ENCODE peak calls at places on chromosome 13, in seven cellular contexts. One of them, this sample, is unnamed.
A peak's percentile ranks its signal among the peaks of the same experiment; 100 is the strongest.

GRCh38 chr13:83162493-83162892 is 719.8 kb downstream of the SLITRK1 start:
- DNase-seq in endodermal cell: peak; percentile 44
- DNase-seq in IMR-90: peak; percentile 17
- DNase-seq in RWPE1: no peak
- DNase-seq in OCI-LY7: no peak
- DNase-seq in astrocyte: no peak
- DNase-seq in heart right ventricle: no peak
- DNase-seq in this sample: no peak

GRCh38 chr13:50387124-50387581 is 371.9 kb downstream of the KCNRG start:
- DNase-seq in endodermal cell: peak; percentile 83
- DNase-seq in IMR-90: peak; percentile 42
- DNase-seq in RWPE1: no peak
- DNase-seq in OCI-LY7: peak; percentile 75
- DNase-seq in astrocyte: peak; percentile 74
- DNase-seq in heart right ventricle: peak; percentile 65
- DNase-seq in this sample: no peak

GRCh38 chr13:71249031-71249430 is 618.0 kb downstream of the DACH1 start:
- DNase-seq in endodermal cell: no peak
- DNase-seq in IMR-90: no peak
- DNase-seq in RWPE1: no peak
- DNase-seq in OCI-LY7: no peak
- DNase-seq in astrocyte: no peak
- DNase-seq in heart right ventricle: no peak
- DNase-seq in this sample: no peak

GRCh38 chr13:68128297-68128915 is 898.3 kb upstream of the PCDH9 start:
- DNase-seq in endodermal cell: no peak
- DNase-seq in IMR-90: no peak
- DNase-seq in RWPE1: no peak
- DNase-seq in OCI-LY7: no peak
- DNase-seq in astrocyte: no peak
- DNase-seq in heart right ventricle: no peak
- DNase-seq in this sample: no peak

GRCh38 chr13:30123575-30123974 is 183.8 kb downstream of the KATNAL1 start:
- DNase-seq in endodermal cell: no peak
- DNase-seq in IMR-90: no peak
- DNase-seq in RWPE1: no peak
- DNase-seq in OCI-LY7: no peak
- DNase-seq in astrocyte: no peak
- DNase-seq in heart right ventricle: no peak
- DNase-seq in this sample: no peak

GRCh38 chr13:102868366-102868936 is 22.6 kb downstream of the ERCC5 start:
- DNase-seq in endodermal cell: no peak
- DNase-seq in IMR-90: peak; percentile 35
- DNase-seq in RWPE1: no peak
- DNase-seq in OCI-LY7: no peak
- DNase-seq in astrocyte: no peak
- DNase-seq in heart right ventricle: no peak
- DNase-seq in this sample: no peak

GRCh38 chr13:49021953-49022352 is 46.2 kb downstream of the FNDC3A start:
- DNase-seq in endodermal cell: no peak
- DNase-seq in IMR-90: no peak
- DNase-seq in RWPE1: no peak
- DNase-seq in OCI-LY7: no peak
- DNase-seq in astrocyte: peak; percentile 22
- DNase-seq in heart right ventricle: no peak
- DNase-seq in this sample: no peak

GRCh38 chr13:113233101-113233500 is 23.7 kb downstream of the CUL4A start:
- DNase-seq in endodermal cell: no peak
- DNase-seq in IMR-90: no peak
- DNase-seq in RWPE1: no peak
- DNase-seq in OCI-LY7: no peak
- DNase-seq in astrocyte: no peak
- DNase-seq in heart right ventricle: no peak
- DNase-seq in this sample: no peak

GRCh38 chr13:98346904-98347636 is 170.0 kb upstream of the RNF113B start:
- DNase-seq in endodermal cell: peak; percentile 13
- DNase-seq in IMR-90: no peak
- DNase-seq in RWPE1: no peak
- DNase-seq in OCI-LY7: no peak
- DNase-seq in astrocyte: no peak
- DNase-seq in heart right ventricle: no peak
- DNase-seq in this sample: peak; percentile 35

GRCh38 chr13:49436890-49437289 is 7.0 kb downstream of the CAB39L start:
- DNase-seq in endodermal cell: no peak
- DNase-seq in IMR-90: peak; percentile 73
- DNase-seq in RWPE1: no peak
- DNase-seq in OCI-LY7: peak; percentile 40
- DNase-seq in astrocyte: peak; percentile 24
- DNase-seq in heart right ventricle: no peak
- DNase-seq in this sample: no peak

GRCh38 chr13:24147570-24147963 is 13.0 kb upstream of the SPATA13 start:
- DNase-seq in endodermal cell: no peak
- DNase-seq in IMR-90: no peak
- DNase-seq in RWPE1: no peak
- DNase-seq in OCI-LY7: no peak
- DNase-seq in astrocyte: no peak
- DNase-seq in heart right ventricle: no peak
- DNase-seq in this sample: no peak

GRCh38 chr13:28442872-28443271 is 52.1 kb downstream of the FLT1 start:
- DNase-seq in endodermal cell: no peak
- DNase-seq in IMR-90: no peak
- DNase-seq in RWPE1: no peak
- DNase-seq in OCI-LY7: no peak
- DNase-seq in astrocyte: no peak
- DNase-seq in heart right ventricle: no peak
- DNase-seq in this sample: no peak

GRCh38 chr13:63287926-63288325 is 1872.3 kb upstream of the PCDH20 start:
- DNase-seq in endodermal cell: no peak
- DNase-seq in IMR-90: no peak
- DNase-seq in RWPE1: no peak
- DNase-seq in OCI-LY7: no peak
- DNase-seq in astrocyte: peak; percentile 16
- DNase-seq in heart right ventricle: no peak
- DNase-seq in this sample: no peak

GRCh38 chr13:36154567-36155231 is 23.5 kb upstream of the DCLK1 start:
- DNase-seq in endodermal cell: peak; percentile 77
- DNase-seq in IMR-90: no peak
- DNase-seq in RWPE1: no peak
- DNase-seq in OCI-LY7: no peak
- DNase-seq in astrocyte: no peak
- DNase-seq in heart right ventricle: peak; percentile 7
- DNase-seq in this sample: no peak

GRCh38 chr13:68473834-68474326 is 1243.7 kb upstream of the PCDH9 start:
- DNase-seq in endodermal cell: no peak
- DNase-seq in IMR-90: no peak
- DNase-seq in RWPE1: no peak
- DNase-seq in OCI-LY7: no peak
- DNase-seq in astrocyte: no peak
- DNase-seq in heart right ventricle: no peak
- DNase-seq in this sample: no peak

GRCh38 chr13:113122571-113123225 is at the start of gene F10:
- DNase-seq in endodermal cell: peak; percentile 93
- DNase-seq in IMR-90: peak; percentile 75
- DNase-seq in RWPE1: no peak
- DNase-seq in OCI-LY7: no peak
- DNase-seq in astrocyte: no peak
- DNase-seq in heart right ventricle: peak; percentile 47
- DNase-seq in this sample: peak; percentile 79

GRCh38 chr13:51420681-51421476 is 32.0 kb downstream of the INTS6 start:
- DNase-seq in endodermal cell: no peak
- DNase-seq in IMR-90: no peak
- DNase-seq in RWPE1: no peak
- DNase-seq in OCI-LY7: peak; percentile 60
- DNase-seq in astrocyte: no peak
- DNase-seq in heart right ventricle: no peak
- DNase-seq in this sample: no peak
- TF ChIP-seq CTCF in endodermal cell: no peak
- TF ChIP-seq CTCF in IMR-90: no peak
- TF ChIP-seq CTCF in RWPE1: no peak
- TF ChIP-seq CTCF in OCI-LY7: no peak
- TF ChIP-seq CTCF in astrocyte: no peak
- TF ChIP-seq CTCF in heart right ventricle: no peak
- TF ChIP-seq CTCF in this sample: no peak

GRCh38 chr13:76014618-76015315 is 378.6 kb downstream of the LMO7 start:
- DNase-seq in endodermal cell: no peak
- DNase-seq in IMR-90: peak; percentile 80
- DNase-seq in RWPE1: no peak
- DNase-seq in OCI-LY7: no peak
- DNase-seq in astrocyte: peak; percentile 63
- DNase-seq in heart right ventricle: peak; percentile 4
- DNase-seq in this sample: no peak
- H3K27ac ChIP-seq in endodermal cell: no peak overlapping the region
- H3K27ac ChIP-seq in IMR-90: no peak overlapping the region
- H3K27ac ChIP-seq in RWPE1: no peak overlapping the region
- H3K27ac ChIP-seq in OCI-LY7: no peak overlapping the region
- H3K27ac ChIP-seq in astrocyte: peak overlapping the region; percentile 66
- H3K27ac ChIP-seq in heart right ventricle: no peak overlapping the region
- H3K27ac ChIP-seq in this sample: no peak overlapping the region

GRCh38 chr13:75430618-75431209 is 51.3 kb downstream of the TBC1D4 start:
- DNase-seq in endodermal cell: no peak
- DNase-seq in IMR-90: no peak
- DNase-seq in RWPE1: no peak
- DNase-seq in OCI-LY7: no peak
- DNase-seq in astrocyte: no peak
- DNase-seq in heart right ventricle: no peak
- DNase-seq in this sample: no peak

GRCh38 chr13:75426421-75426820 is 55.5 kb downstream of the TBC1D4 start:
- DNase-seq in endodermal cell: no peak
- DNase-seq in IMR-90: no peak
- DNase-seq in RWPE1: no peak
- DNase-seq in OCI-LY7: no peak
- DNase-seq in astrocyte: no peak
- DNase-seq in heart right ventricle: no peak
- DNase-seq in this sample: no peak

GRCh38 chr13:75437582-75438318 is 44.2 kb downstream of the TBC1D4 start:
- DNase-seq in endodermal cell: no peak
- DNase-seq in IMR-90: peak; percentile 35
- DNase-seq in RWPE1: no peak
- DNase-seq in OCI-LY7: no peak
- DNase-seq in astrocyte: peak; percentile 35
- DNase-seq in heart right ventricle: peak; percentile 26
- DNase-seq in this sample: no peak

GRCh38 chr13:75432811-75433244 is 49.1 kb downstream of the TBC1D4 start:
- DNase-seq in endodermal cell: no peak
- DNase-seq in IMR-90: no peak
- DNase-seq in RWPE1: no peak
- DNase-seq in OCI-LY7: no peak
- DNase-seq in astrocyte: no peak
- DNase-seq in heart right ventricle: no peak
- DNase-seq in this sample: no peak

DNA sequence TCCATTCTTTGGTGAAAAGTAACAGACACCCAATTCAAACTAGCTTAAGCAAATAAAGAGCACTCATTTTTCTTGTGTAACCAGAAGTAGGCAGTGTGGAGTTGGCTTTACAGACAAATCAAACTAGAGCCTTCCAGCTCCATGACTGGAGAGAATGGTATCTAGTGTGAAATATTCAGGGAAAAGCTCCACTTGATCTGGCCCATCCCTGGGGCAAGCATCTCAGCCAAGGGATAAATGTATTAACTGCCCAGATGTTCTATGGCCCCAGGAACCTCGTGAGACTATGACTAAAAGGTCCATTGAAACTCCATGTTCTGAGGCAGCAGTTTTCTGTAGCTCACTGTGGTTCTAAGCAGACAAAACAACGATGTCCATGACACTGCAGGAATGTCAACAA is 49.9 kb downstream of the TBC1D4 start:
- DNase-seq in endodermal cell: no peak
- DNase-seq in IMR-90: peak; percentile 18
- DNase-seq in RWPE1: no peak
- DNase-seq in OCI-LY7: no peak
- DNase-seq in astrocyte: no peak
- DNase-seq in heart right ventricle: no peak
- DNase-seq in this sample: no peak
- TF ChIP-seq CTCF in endodermal cell: no peak
- TF ChIP-seq CTCF in IMR-90: no peak
- TF ChIP-seq CTCF in RWPE1: no peak
- TF ChIP-seq CTCF in OCI-LY7: peak; percentile 69
- TF ChIP-seq CTCF in astrocyte: no peak
- TF ChIP-seq CTCF in heart right ventricle: peak; percentile 8
- TF ChIP-seq CTCF in this sample: no peak

DNA sequence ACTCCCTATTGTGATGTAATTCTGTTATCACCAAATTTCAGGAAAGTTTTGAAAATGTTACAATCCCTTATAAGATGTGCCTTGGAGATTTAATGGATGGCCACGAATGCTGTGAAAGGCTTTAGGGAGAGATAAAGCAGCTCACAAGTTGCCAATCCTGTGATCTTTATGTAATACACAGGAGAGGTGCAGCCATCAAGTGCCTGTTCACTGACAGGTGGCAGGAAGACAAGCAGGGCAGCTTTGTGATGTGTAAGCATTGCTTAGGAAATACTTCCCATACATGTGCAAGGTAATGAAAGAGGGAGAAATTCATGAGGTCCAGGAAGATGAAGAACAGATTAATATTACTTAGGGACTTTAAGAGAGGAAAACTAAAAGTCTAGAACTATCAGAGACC is 628.8 kb downstream of the SLITRK6 start:
- DNase-seq in endodermal cell: peak; percentile 39
- DNase-seq in IMR-90: no peak
- DNase-seq in RWPE1: no peak
- DNase-seq in OCI-LY7: no peak
- DNase-seq in astrocyte: no peak
- DNase-seq in heart right ventricle: no peak
- DNase-seq in this sample: no peak
- H3K27ac ChIP-seq in endodermal cell: no peak overlapping the region
- H3K27ac ChIP-seq in IMR-90: no peak overlapping the region
- H3K27ac ChIP-seq in RWPE1: no peak overlapping the region
- H3K27ac ChIP-seq in OCI-LY7: no peak overlapping the region
- H3K27ac ChIP-seq in astrocyte: no peak overlapping the region
- H3K27ac ChIP-seq in heart right ventricle: no peak overlapping the region
- H3K27ac ChIP-seq in this sample: no peak overlapping the region

DNA sequence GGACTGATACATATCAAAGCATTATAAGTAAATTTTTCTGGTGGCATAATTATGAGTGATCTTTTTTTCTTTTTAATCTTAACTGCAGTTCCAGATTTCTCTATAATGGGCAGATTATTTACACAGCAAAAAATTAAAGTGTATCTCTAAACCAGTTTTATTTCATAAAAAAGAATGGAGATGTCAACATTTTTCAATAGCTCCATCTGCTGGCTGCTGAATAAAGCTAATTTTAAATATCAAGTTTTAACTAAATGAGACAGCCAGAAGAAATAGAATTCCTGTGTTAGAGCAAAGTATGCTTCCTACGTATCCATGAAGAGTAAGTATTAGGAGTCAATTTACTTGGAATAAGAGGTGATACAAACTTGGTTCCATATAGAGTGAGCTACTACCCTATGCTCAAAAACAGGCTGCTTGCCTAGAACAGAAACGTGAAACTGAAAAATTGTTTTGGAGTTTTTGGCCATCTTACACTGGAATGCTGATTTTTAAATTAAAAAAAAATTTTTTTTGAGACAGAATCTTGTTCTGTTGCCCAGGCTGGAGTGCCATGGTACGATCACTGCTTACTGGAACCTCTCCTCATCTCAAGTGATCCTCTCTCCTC is 5.0 kb upstream of the PDS5B start:
- DNase-seq in endodermal cell: no peak
- DNase-seq in IMR-90: peak; percentile 47
- DNase-seq in RWPE1: no peak
- DNase-seq in OCI-LY7: peak; percentile 52
- DNase-seq in astrocyte: peak; percentile 4
- DNase-seq in heart right ventricle: no peak
- DNase-seq in this sample: no peak
- TF ChIP-seq CTCF in endodermal cell: peak; percentile 74
- TF ChIP-seq CTCF in IMR-90: peak; percentile 62
- TF ChIP-seq CTCF in RWPE1: peak; percentile 69
- TF ChIP-seq CTCF in OCI-LY7: peak; percentile 91
- TF ChIP-seq CTCF in astrocyte: peak; percentile 43
- TF ChIP-seq CTCF in heart right ventricle: peak; percentile 65
- TF ChIP-seq CTCF in this sample: peak; percentile 42

This sample was measured in coronary artery.